ENCODE peak calls at places on chromosomes 12 and 14, in ten cellular contexts. Z is H7; W is sciatic nerve; X is NCI-H1105; S is RWPE1; P is C1 segment of cervical spinal cord; F is stimulated activated CD8-positive, alpha-beta memory T cell treated with anti-CD3 and anti-CD28 coated beads, Interleukin-12 subunit alpha, Interleukin-12 subunit beta, amount 100 ng/mL, for 1 hour; R is Right ventricle myocardium superior; E is NCI-H187; M is memory B cell. A is an unnamed sample.
A peak's percentile ranks its signal among the peaks of the same experiment; 100 is the strongest.

GRCh38 chr14:95033851-95034622 is 123.3 kb downstream of the DICER1 start:
- DNase-seq in Z (no peak), W (no peak), X (no peak), S (no peak), P (no peak), F (no peak), R (no peak), E (no peak), M (no peak), A (no peak)

GRCh38 chr12:57148469-57149308 is 1.3 kb upstream of the LRP1-AS start:
- DNase-seq in Z (no peak), W (no peak), X (no peak), S (no peak), P (peak; percentile 36), F (no peak), R (peak; percentile 87), E (no peak), M (no peak), A (no peak)

GRCh38 chr12:77842430-77842829 is 11.7 kb downstream of the NAV3 start:
- DNase-seq in Z (no peak), W (no peak), X (no peak), S (peak; percentile 4), P (no peak), F (no peak), R (no peak), E (no peak), M (no peak), A (no peak)

GRCh38 chr14:43539210-43539609 is 967.9 kb downstream of the FSCB start:
- DNase-seq in Z (peak; percentile 28), W (no peak), X (no peak), S (peak; percentile 1), P (no peak), F (no peak), R (no peak), E (no peak), M (no peak), A (peak; percentile 44)

GRCh38 chr14:104035300-104035699 is 50.2 kb upstream of the ASPG start:
- DNase-seq in Z (no peak), W (no peak), X (peak; percentile 2), S (no peak), P (no peak), F (no peak), R (no peak), E (no peak), M (no peak), A (no peak)

GRCh38 chr12:119780786-119781434 is 96.2 kb downstream of the CIT start:
- DNase-seq in Z (peak; percentile 71), W (peak; percentile 70), X (peak; percentile 1), S (peak; percentile 60), P (peak; percentile 16), F (no peak), R (no peak), E (no peak), M (no peak), A (peak; percentile 27)

GRCh38 chr12:113049976-113050742 is 6.4 kb upstream of the DTX1 start:
- DNase-seq in Z (peak; percentile 81), W (no peak), X (no peak), S (no peak), P (no peak), F (no peak), R (no peak), E (no peak), M (no peak), A (no peak)

GRCh38 chr14:99321955-99322730 is 50.1 kb upstream of the BCL11B start:
- DNase-seq in Z (peak; percentile 55), W (no peak), X (no peak), S (no peak), P (no peak), F (no peak), R (no peak), E (no peak), M (no peak), A (no peak)

GRCh38 chr14:20632831-20633771 is 8.4 kb downstream of the OR6S1 start:
- DNase-seq in Z (peak; percentile 84), W (no peak), X (peak; percentile 16), S (peak; percentile 83), P (peak; percentile 11), F (no peak), R (no peak), E (no peak), M (peak; percentile 30), A (peak; percentile 86)

GRCh38 chr12:60529261-60529660 is 933.4 kb downstream of the SLC16A7 start:
- DNase-seq in Z (no peak), W (no peak), X (no peak), S (no peak), P (no peak), F (no peak), R (no peak), E (no peak), M (no peak), A (no peak)

GRCh38 chr14:29264865-29265264 is 498.3 kb downstream of the FOXG1 start:
- DNase-seq in Z (no peak), W (no peak), X (no peak), S (no peak), P (no peak), F (no peak), R (no peak), E (no peak), M (no peak), A (no peak)